ENCODE peak calls at places on chromosome 4, in ten cellular contexts. H is esophagus squamous epithelium, A is endothelial cell of umbilical vein, V is lower leg skin, N is GM12891, E is upper lobe of left lung, G is sigmoid colon, Z is stomach, B is body of pancreas, R is GM12892. F is an unnamed sample.

GRCh38 chr4:147361726-147362125 is 119.2 kb upstream of the EDNRA start:
- DNase-seq in H (no peak), A (peak), V (no peak), N (no peak), E (peak), G (no peak), Z (peak), B (no peak), R (no peak), F (no peak)

GRCh38 chr4:118417325-118417724 is 64.5 kb upstream of the PRSS12 start:
- DNase-seq in H (no peak), A (no peak), V (no peak), N (no peak), E (no peak), G (no peak), Z (no peak), B (no peak), R (no peak), F (no peak)

GRCh38 chr4:90121961-90122748 is 5.0 kb upstream of the CCSER1 start:
- DNase-seq in H (no peak), A (peak), V (no peak), N (no peak), E (no peak), G (no peak), Z (no peak), B (no peak), R (no peak), F (no peak)

GRCh38 chr4:70518716-70519115 is 347 bp downstream of the AMTN start:
- DNase-seq in H (no peak), A (no peak), V (no peak), N (no peak), E (no peak), G (no peak), Z (no peak), B (no peak), R (no peak), F (no peak)

GRCh38 chr4:127618427-127618826 is 14.3 kb upstream of the INTU start:
- DNase-seq in H (no peak), A (no peak), V (no peak), N (no peak), E (no peak), G (no peak), Z (no peak), B (no peak), R (no peak), F (no peak)

GRCh38 chr4:21304061-21304541 is 603.8 kb downstream of the PACRGL start:
- DNase-seq in H (no peak), A (no peak), V (no peak), N (no peak), E (no peak), G (no peak), Z (peak), B (no peak), R (no peak), F (no peak)

GRCh38 chr4:48904101-48904500 is 2.5 kb downstream of the OCIAD2 start:
- DNase-seq in H (no peak), A (no peak), V (no peak), N (no peak), E (no peak), G (no peak), Z (no peak), B (no peak), R (no peak), F (no peak)

GRCh38 chr4:6198278-6198677 is 2.1 kb downstream of the JAKMIP1 start:
- DNase-seq in H (no peak), A (no peak), V (peak), N (no peak), E (no peak), G (peak), Z (no peak), B (no peak), R (no peak), F (no peak)

GRCh38 chr4:143616771-143617170 is 83.7 kb downstream of the FREM3 start:
- DNase-seq in H (no peak), A (no peak), V (no peak), N (peak), E (no peak), G (no peak), Z (no peak), B (no peak), R (peak), F (peak)

GRCh38 chr4:167021545-167022155 is 212.6 kb downstream of the SPOCK3 start:
- DNase-seq in H (no peak), A (peak), V (peak), N (no peak), E (peak), G (peak), Z (peak), B (peak), R (no peak), F (no peak)

GRCh38 chr4:128635939-128636551 is 173.5 kb upstream of the JADE1 start:
- DNase-seq in H (no peak), A (no peak), V (no peak), N (no peak), E (no peak), G (no peak), Z (no peak), B (no peak), R (no peak), F (no peak)

GRCh38 chr4:40448875-40449274 is 113.7 kb downstream of the CHRNA9 start:
- DNase-seq in H (no peak), A (no peak), V (no peak), N (no peak), E (peak), G (no peak), Z (peak), B (peak), R (no peak), F (no peak)

GRCh38 chr4:176270669-176271068 is 1.6 kb upstream of the ASB5 start:
- DNase-seq in H (no peak), A (peak), V (no peak), N (no peak), E (no peak), G (peak), Z (no peak), B (no peak), R (no peak), F (peak)

GRCh38 chr4:138943893-138944292 is 71.7 kb upstream of the NOCT start:
- DNase-seq in H (no peak), A (no peak), V (no peak), N (no peak), E (no peak), G (no peak), Z (no peak), B (no peak), R (no peak), F (no peak)

GRCh38 chr4:185792384-185793146 is 19.4 kb downstream of the SORBS2 start:
- DNase-seq in H (no peak), A (peak), V (no peak), N (no peak), E (no peak), G (no peak), Z (no peak), B (no peak), R (no peak), F (peak)

GRCh38 chr4:110850461-110851447 is 227.9 kb upstream of the PITX2 start:
- DNase-seq in H (no peak), A (no peak), V (no peak), N (no peak), E (no peak), G (no peak), Z (no peak), B (peak), R (no peak), F (no peak)

GRCh38 chr4:113278324-113278934 is 229.0 kb downstream of the ANK2 start:
- DNase-seq in H (no peak), A (peak), V (peak), N (peak), E (peak), G (peak), Z (peak), B (peak), R (peak), F (peak)

GRCh38 chr4:73589261-73589847 is 30.9 kb downstream of the RASSF6 start:
- DNase-seq in H (no peak), A (no peak), V (no peak), N (no peak), E (no peak), G (no peak), Z (no peak), B (no peak), R (no peak), F (no peak)

GRCh38 chr4:8296491-8296890 is 26.9 kb downstream of the HTRA3 start:
- DNase-seq in H (no peak), A (no peak), V (peak), N (no peak), E (no peak), G (no peak), Z (no peak), B (no peak), R (no peak), F (no peak)

GRCh38 chr4:143586080-143586479 is 72.6 kb downstream of the SMARCA5 start:
- DNase-seq in H (no peak), A (peak), V (no peak), N (no peak), E (no peak), G (no peak), Z (no peak), B (no peak), R (no peak), F (no peak)

GRCh38 chr4:140239311-140239710 is 85.3 kb upstream of the MAML3 start:
- DNase-seq in H (no peak), A (no peak), V (no peak), N (no peak), E (no peak), G (no peak), Z (no peak), B (no peak), R (no peak), F (no peak)

GRCh38 chr4:140236649-140237160 is 82.7 kb upstream of the MAML3 start:
- DNase-seq in H (no peak), A (no peak), V (no peak), N (no peak), E (no peak), G (no peak), Z (no peak), B (no peak), R (no peak), F (no peak)

GRCh38 chr4:140237616-140238352 is 83.8 kb upstream of the MAML3 start:
- DNase-seq in H (peak), A (peak), V (peak), N (no peak), E (peak), G (peak), Z (peak), B (peak), R (no peak), F (no peak)

GRCh38 chr4:140240237-140240636 is 86.3 kb upstream of the MAML3 start:
- DNase-seq in H (no peak), A (no peak), V (no peak), N (no peak), E (no peak), G (no peak), Z (no peak), B (no peak), R (no peak), F (no peak)

DNA sequence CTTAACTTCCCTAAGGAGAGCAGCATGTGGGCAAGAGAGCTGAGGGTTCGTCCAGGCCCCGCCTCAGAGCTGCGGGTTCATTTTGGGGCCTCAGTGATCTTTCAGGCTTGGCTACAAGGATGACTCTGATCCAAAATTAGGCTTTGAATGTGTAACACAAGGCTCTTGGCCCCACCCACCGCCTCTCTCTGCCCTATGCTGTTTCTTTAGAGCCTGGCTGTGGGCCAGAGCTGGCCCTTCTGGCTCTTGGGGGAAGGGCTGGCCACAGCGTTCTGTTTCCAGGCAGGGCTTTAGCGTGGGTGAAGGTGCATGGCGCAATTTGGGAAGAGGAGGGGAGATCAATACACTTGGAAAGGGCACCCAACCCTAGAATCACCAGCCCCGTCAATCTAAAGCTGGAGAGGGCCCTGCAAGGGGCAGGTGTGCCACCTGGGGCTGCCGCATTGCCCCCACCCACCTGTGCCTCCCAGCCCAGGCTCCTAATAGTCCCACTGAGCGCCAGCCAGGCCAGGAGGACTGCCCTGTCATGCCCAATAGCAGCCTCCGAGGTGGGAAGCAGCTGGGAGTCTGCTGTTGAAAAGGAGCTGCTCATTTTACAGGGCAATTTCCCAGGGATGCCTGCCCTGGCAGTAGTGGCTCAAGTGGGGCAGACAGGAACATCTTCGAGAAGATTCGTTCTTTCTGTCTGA is 84.5 kb upstream of the MAML3 start:
- DNase-seq in H (peak), A (peak), V (peak), N (no peak), E (peak), G (peak), Z (peak), B (peak), R (no peak), F (no peak)
- TF ChIP-seq POLR2A in H (peak), A (no peak), V (no peak), N (no peak), E (no peak), G (no peak), Z (no peak), B (no peak), R (no peak), F (no peak)

GRCh38 chr4:76495166-76495565 is 60.1 kb downstream of the SHROOM3 start:
- DNase-seq in H (no peak), A (no peak), V (no peak), N (no peak), E (no peak), G (no peak), Z (no peak), B (no peak), R (no peak), F (no peak)
- TF ChIP-seq POLR2A in H (no peak), A (no peak), V (no peak), N (no peak), E (no peak), G (no peak), Z (no peak), B (no peak), R (no peak), F (no peak)

DNA sequence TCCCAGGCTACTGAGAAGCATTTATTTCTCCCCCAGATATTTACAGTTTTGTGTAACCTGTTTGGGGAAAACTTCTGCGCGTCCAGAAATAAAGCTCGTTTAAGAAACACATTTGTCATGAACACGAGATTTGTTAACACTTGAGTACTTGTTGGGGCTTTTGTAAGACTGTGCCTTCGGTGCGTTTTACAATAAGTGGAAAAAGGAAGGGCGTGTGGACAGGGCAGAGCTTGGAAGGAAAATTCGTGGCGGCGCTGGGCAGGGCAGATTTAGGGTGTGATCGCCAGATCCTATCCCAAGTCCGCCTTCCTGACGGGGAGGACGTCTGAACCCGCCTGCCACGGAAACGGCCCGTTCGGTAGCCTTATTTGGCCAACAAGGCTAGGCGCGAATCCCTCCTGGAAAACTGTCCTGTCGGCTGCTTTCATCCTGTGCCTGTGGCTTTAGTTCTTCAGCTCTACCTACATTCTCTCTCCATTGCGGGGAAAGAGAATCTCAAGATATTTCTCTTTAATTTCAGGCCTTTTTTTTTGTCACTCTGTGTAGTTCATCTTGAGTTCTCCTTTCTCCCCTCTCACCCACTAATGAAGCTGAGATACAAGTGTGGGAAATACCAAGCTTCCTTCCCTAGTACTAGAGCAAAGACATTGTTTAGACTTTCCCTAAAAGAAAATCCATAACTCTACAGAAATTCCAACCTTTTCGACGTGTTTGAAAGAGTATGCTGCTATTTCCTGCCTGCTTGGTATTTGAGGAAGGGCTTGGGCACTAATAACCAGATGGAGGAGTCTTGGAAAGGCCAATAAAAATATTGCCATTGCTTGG is 946 bp downstream of the PDLIM5 start:
- DNase-seq in H (peak), A (peak), V (peak), N (no peak), E (peak), G (peak), Z (peak), B (peak), R (no peak), F (no peak)
- TF ChIP-seq POLR2A in H (peak), A (peak), V (no peak), N (no peak), E (peak), G (peak), Z (no peak), B (peak), R (no peak), F (no peak)

GRCh38 chr4:122826596-122827257 is at the start of gene FGF2:
- DNase-seq in H (no peak), A (peak), V (peak), N (peak), E (peak), G (peak), Z (peak), B (peak), R (peak), F (no peak)
- TF ChIP-seq POLR2A in H (no peak), A (peak), V (no peak), N (no peak), E (no peak), G (peak), Z (no peak), B (no peak), R (no peak), F (peak)

DNA sequence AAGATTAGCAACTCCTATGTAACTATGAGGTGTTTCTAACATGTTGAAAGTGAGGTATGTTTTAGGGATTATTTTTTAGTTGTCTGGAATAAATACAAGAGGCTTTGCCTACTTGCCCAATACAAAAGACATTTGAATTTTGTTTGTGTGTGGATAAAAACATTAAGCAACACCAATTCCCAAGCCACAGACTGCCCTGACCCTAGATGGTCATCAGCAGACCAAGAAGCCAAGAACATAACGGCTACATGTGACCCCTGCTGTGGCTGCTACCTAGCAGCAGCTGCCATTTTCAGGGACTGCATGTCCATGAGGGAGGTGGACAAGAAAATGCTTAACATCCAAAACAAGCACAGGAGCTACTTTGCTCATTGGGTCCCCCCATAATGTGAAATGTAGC is 70.5 kb upstream of the QRFPR start:
- DNase-seq in H (no peak), A (no peak), V (no peak), N (no peak), E (no peak), G (no peak), Z (no peak), B (no peak), R (no peak), F (no peak)
- TF ChIP-seq POLR2A in H (no peak), A (no peak), V (no peak), N (no peak), E (no peak), G (no peak), Z (no peak), B (no peak), R (no peak), F (no peak)

DNA sequence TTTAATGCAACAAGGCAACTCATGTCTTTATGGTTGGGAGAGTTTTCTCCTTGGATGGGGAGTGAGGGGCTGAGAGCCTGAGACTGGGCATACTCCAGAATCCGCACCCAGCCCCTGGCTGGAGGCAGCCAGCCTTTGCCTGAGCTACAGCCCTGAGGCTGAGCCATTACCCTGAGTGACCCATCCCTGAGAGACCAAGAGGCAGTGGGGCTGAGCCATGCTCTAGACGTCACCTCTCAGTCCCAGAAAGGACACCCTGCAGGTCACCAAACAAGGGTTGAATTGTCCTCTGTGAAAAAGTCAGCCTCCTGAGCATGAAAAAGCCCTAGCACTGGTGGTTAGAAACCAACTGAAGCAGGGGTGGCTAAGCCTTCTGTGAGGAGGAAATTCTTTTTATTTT is 151.2 kb upstream of the GATB start:
- DNase-seq in H (no peak), A (no peak), V (no peak), N (no peak), E (no peak), G (no peak), Z (no peak), B (no peak), R (no peak), F (no peak)
- TF ChIP-seq POLR2A in H (no peak), A (no peak), V (no peak), N (no peak), E (no peak), G (no peak), Z (no peak), B (no peak), R (no peak), F (no peak)